ENCODE peak calls at places on chromosomes 16 and 17, in six cellular contexts. K is small intestine; Y is activated CD4-positive, alpha-beta T cell treated with anti-CD3 and anti-CD28 coated beads, Interleukin-2, amount 10 ng/mL, durations not matched to agents 7 days and 5 days; Z is aorta; H is NCI-H1436; O is NT2/D1. M is an unnamed sample.

GRCh38 chr17:74760404-74761105 is 12.1 kb downstream of the NHERF1 start:
- DNase-seq in K (no peak), Y (no peak), Z (no peak), H (no peak), O (no peak), M (no peak)

GRCh38 chr17:79897243-79898063 is 58.2 kb upstream of the CBX4 start:
- DNase-seq in K (no peak), Y (no peak), Z (peak), H (no peak), O (no peak), M (peak)

GRCh38 chr16:82138478-82139285 is 31.3 kb downstream of the MPHOSPH6 start:
- DNase-seq in K (peak), Y (no peak), Z (no peak), H (no peak), O (no peak), M (no peak)

GRCh38 chr16:2447920-2448583 is 11.9 kb upstream of the TEDC2 start:
- DNase-seq in K (no peak), Y (no peak), Z (no peak), H (no peak), O (no peak), M (no peak)

GRCh38 chr17:81509048-81509686 is 3.4 kb downstream of the ACTG1 start:
- DNase-seq in K (peak), Y (no peak), Z (no peak), H (no peak), O (no peak), M (peak)

GRCh38 chr16:84844561-84845495 is 25.0 kb downstream of the CRISPLD2 start:
- DNase-seq in K (no peak), Y (no peak), Z (no peak), H (no peak), O (peak), M (no peak)

GRCh38 chr17:700504-701094 is 14.0 kb downstream of the VPS53 start:
- DNase-seq in K (peak), Y (peak), Z (no peak), H (no peak), O (no peak), M (no peak)

GRCh38 chr16:72848759-72849664 is 198.9 kb downstream of the ZFHX3 start:
- DNase-seq in K (peak), Y (no peak), Z (peak), H (peak), O (no peak), M (no peak)

GRCh38 chr17:57672205-57672632 is 72.9 kb downstream of the CCDC182 start:
- DNase-seq in K (no peak), Y (peak), Z (peak), H (no peak), O (no peak), M (no peak)

GRCh38 chr17:61495161-61495857 is 43.1 kb downstream of the TBX4 start:
- DNase-seq in K (peak), Y (no peak), Z (no peak), H (no peak), O (no peak), M (no peak)

GRCh38 chr17:3004150-3004801 is 59.1 kb downstream of the OR1D5 start:
- DNase-seq in K (peak), Y (no peak), Z (peak), H (peak), O (no peak), M (peak)

GRCh38 chr17:27492470-27492869 is 36.2 kb downstream of the KSR1 start:
- DNase-seq in K (no peak), Y (no peak), Z (no peak), H (no peak), O (no peak), M (no peak)

GRCh38 chr17:73819440-73820395 is 175.5 kb upstream of the SDK2 start:
- DNase-seq in K (no peak), Y (no peak), Z (no peak), H (no peak), O (no peak), M (no peak)

GRCh38 chr16:1261131-1261917 is 5.5 kb downstream of the TPSD1 start:
- DNase-seq in K (no peak), Y (no peak), Z (no peak), H (peak), O (no peak), M (no peak)

GRCh38 chr17:62014526-62014925 is 50.6 kb downstream of the MED13 start:
- DNase-seq in K (no peak), Y (no peak), Z (no peak), H (no peak), O (no peak), M (no peak)

GRCh38 chr17:40724656-40725055 is 21.1 kb upstream of the KRT24 start:
- DNase-seq in K (no peak), Y (no peak), Z (no peak), H (no peak), O (no peak), M (no peak)

GRCh38 chr17:4485676-4486646 is 12.7 kb upstream of the SPNS2 start:
- DNase-seq in K (no peak), Y (peak), Z (no peak), H (no peak), O (no peak), M (no peak)

M was measured in HepG2.